ENCODE peak calls at places on chromosomes 1 and 21, in seven cellular contexts. P, X, A, V, N, Y and Q are unnamed samples.

GRCh38 chr1:230342019-230342418 is 84.1 kb downstream of the PGBD5 start:
- DNase-seq in P (no peak), X (no peak), A (no peak), V (peak; percentile 18), N (no peak), Y (no peak), Q (no peak)

GRCh38 chr1:33435096-33435820 is 4.4 kb upstream of the PHC2 start:
- DNase-seq in P (no peak), X (no peak), A (no peak), V (peak; percentile 89), N (no peak), Y (no peak), Q (peak; percentile 66)

GRCh38 chr1:89799495-89799894 is 21.3 kb upstream of the LRRC8D start:
- DNase-seq in P (no peak), X (no peak), A (no peak), V (peak; percentile 9), N (no peak), Y (no peak), Q (peak; percentile 67)

GRCh38 chr1:214902636-214903320 is 179.8 kb upstream of the KCNK2 start:
- DNase-seq in P (no peak), X (no peak), A (no peak), V (peak; percentile 86), N (no peak), Y (no peak), Q (peak; percentile 96)

GRCh38 chr1:200977071-200977754 is 46.3 kb downstream of the KIF21B start:
- DNase-seq in P (no peak), X (no peak), A (no peak), V (no peak), N (no peak), Y (no peak), Q (no peak)

GRCh38 chr1:221371671-221372070 is 370.2 kb downstream of the DUSP10 start:
- DNase-seq in P (no peak), X (no peak), A (no peak), V (no peak), N (no peak), Y (no peak), Q (no peak)

GRCh38 chr1:68916227-68916853 is 419.5 kb upstream of the DEPDC1 start:
- DNase-seq in P (no peak), X (no peak), A (no peak), V (peak; percentile 30), N (no peak), Y (peak; percentile 41), Q (peak; percentile 48)

GRCh38 chr21:30561264-30561895 is at the start of gene KRTAP19-7:
- DNase-seq in P (no peak), X (no peak), A (no peak), V (no peak), N (no peak), Y (no peak), Q (no peak)

GRCh38 chr1:88685239-88685604 is 1.1 kb downstream of the PKN2 start:
- DNase-seq in P (no peak), X (no peak), A (peak; percentile 24), V (peak; percentile 36), N (no peak), Y (peak; percentile 8), Q (peak; percentile 16)

GRCh38 chr1:155003766-155004351 is 1.3 kb downstream of the ZBTB7B start:
- DNase-seq in P (peak; percentile 87), X (peak; percentile 59), A (peak; percentile 33), V (peak; percentile 63), N (peak; percentile 48), Y (peak; percentile 63), Q (peak; percentile 59)

GRCh38 chr1:9101510-9102146 is 27.3 kb downstream of the GPR157 start:
- DNase-seq in P (peak; percentile 86), X (peak; percentile 80), A (peak; percentile 73), V (peak; percentile 81), N (peak; percentile 88), Y (peak; percentile 74), Q (peak; percentile 56)

GRCh38 chr1:26016258-26016943 is 5.2 kb upstream of the EXTL1 start:
- DNase-seq in P (no peak), X (no peak), A (no peak), V (no peak), N (no peak), Y (no peak), Q (no peak)

GRCh38 chr21:31893841-31894240 is 21.0 kb downstream of the HUNK start:
- DNase-seq in P (no peak), X (no peak), A (no peak), V (no peak), N (no peak), Y (no peak), Q (no peak)

GRCh38 chr1:18256318-18257235 is 149.0 kb downstream of the IGSF21 start:
- DNase-seq in P (peak; percentile 96), X (peak; percentile 96), A (peak; percentile 36), V (peak; percentile 59), N (peak; percentile 60), Y (peak; percentile 88), Q (peak; percentile 47)

GRCh38 chr1:178513278-178513983 is 522 bp downstream of the TEX35 start:
- DNase-seq in P (peak; percentile 49), X (peak; percentile 24), A (no peak), V (peak; percentile 54), N (no peak), Y (no peak), Q (peak; percentile 13)

GRCh38 chr21:17732306-17732705 is 86.8 kb downstream of the C21orf91 start:
- DNase-seq in P (no peak), X (no peak), A (no peak), V (no peak), N (no peak), Y (no peak), Q (peak; percentile 19)

GRCh38 chr1:199272690-199273089 is 633.9 kb downstream of the PTPRC start:
- DNase-seq in P (peak; percentile 4), X (no peak), A (no peak), V (peak; percentile 86), N (no peak), Y (peak; percentile 15), Q (peak; percentile 89)

GRCh38 chr1:221696045-221696444 is 45.8 kb downstream of the DUSP10 start:
- DNase-seq in P (no peak), X (no peak), A (no peak), V (peak; percentile 64), N (no peak), Y (no peak), Q (peak; percentile 17)

GRCh38 chr1:175600721-175601440 is 142.5 kb downstream of the TNR start:
- DNase-seq in P (no peak), X (no peak), A (no peak), V (no peak), N (peak; percentile 72), Y (no peak), Q (no peak)

GRCh38 chr1:7278045-7278444 is 492.8 kb downstream of the CAMTA1 start:
- DNase-seq in P (no peak), X (no peak), A (no peak), V (no peak), N (no peak), Y (no peak), Q (no peak)

DNA sequence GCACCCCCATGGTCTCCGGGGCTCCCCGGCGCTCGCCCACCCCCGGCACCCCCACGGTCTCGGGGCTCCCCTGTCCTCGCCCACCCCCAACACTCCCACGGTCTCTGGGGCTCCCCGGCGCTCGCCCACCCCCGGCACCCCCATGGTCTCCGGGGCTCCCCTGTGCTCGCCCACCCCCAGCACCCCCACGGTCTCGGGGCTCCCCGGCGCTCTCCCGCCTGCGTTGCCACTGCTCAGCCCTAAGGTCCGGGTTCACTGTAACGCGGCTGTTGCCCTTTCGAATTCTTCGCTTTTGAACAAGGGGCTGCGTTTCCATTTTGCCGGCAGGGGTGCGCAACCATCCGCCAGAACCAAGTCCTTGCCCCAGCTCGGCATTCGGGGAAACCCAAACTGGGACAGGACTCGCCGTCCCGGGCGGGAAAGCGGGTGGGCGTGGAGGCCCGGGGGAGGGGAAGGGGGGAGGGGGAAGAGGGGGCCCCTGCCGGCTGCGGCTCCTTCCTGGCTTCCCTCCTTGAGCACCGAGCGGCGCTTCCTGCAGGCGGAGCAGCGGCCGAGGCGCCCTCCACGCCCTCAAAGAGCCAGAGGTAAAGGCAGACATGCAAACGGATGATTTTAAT is 5.3 kb upstream of the FTCD start:
- DNase-seq in P (no peak), X (peak; percentile 10), A (no peak), V (no peak), N (no peak), Y (peak; percentile 4), Q (no peak)
- TF ChIP-seq EZH2phosphoT487 in P (no peak), X (no peak), A (no peak), V (no peak), N (no peak), Y (no peak), Q (no peak)

GRCh38 chr1:31502253-31502652 is 74.1 kb upstream of the TINAGL1 start:
- DNase-seq in P (no peak), X (no peak), A (no peak), V (no peak), N (no peak), Y (no peak), Q (no peak)
- H2AFZ ChIP-seq in P (no peak overlapping the region), X (no peak overlapping the region), A (no peak overlapping the region), V (no peak overlapping the region), N (no peak overlapping the region), Y (no peak overlapping the region), Q (no peak overlapping the region)

GRCh38 chr1:246569248-246570238 is 3.3 kb downstream of the CNST start:
- DNase-seq in P (no peak), X (no peak), A (no peak), V (peak; percentile 74), N (no peak), Y (no peak), Q (peak; percentile 88)
- TF ChIP-seq EZH2phosphoT487 in P (no peak), X (no peak), A (no peak), V (no peak), N (no peak), Y (no peak), Q (no peak)

DNA sequence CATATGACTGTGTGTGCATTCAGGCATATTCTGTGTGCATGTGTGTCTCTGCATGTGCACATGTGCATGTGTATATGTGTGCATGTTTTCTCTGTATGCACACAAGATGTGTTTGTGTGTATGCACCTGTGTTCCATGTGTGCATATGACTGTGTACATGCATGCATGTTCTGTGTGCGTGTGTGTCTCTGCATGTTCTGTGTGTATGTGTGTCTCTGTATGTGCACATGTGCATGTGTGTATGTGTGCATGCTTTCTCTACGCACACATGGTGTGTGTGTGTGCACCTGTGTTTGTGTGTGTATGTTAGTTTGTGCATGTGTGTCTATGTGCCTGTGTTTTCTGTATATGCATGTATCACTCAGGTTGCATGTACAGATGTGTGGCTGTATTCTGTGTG is 42.3 kb downstream of the AJAP1 start:
- DNase-seq in P (no peak), X (no peak), A (no peak), V (no peak), N (no peak), Y (no peak), Q (no peak)
- H2AFZ ChIP-seq in P (no peak overlapping the region), X (no peak overlapping the region), A (no peak overlapping the region), V (no peak overlapping the region), N (no peak overlapping the region), Y (no peak overlapping the region), Q (no peak overlapping the region)

DNA sequence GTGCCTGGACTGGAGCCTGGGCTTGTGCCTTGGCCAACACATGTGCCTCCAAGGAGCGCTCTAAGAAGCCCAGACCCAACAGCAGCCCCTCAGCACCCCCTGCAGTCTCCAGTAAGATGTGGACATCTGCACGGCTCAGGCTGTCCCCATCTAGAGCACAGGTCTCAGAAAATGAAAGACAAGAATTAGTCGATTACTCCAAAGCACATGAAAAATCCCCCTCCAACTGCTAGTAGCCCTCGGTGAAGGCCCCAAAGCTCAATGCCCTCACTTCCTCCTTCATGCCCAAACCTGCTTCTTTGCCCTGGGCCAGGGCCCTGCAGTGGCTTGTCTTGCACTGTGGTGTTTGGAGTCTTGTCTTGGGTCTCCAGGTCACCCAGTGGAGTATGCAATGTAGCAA is 21.9 kb upstream of the ERO1B start:
- DNase-seq in P (peak; percentile 30), X (peak; percentile 23), A (no peak), V (no peak), N (peak; percentile 45), Y (no peak), Q (no peak)
- TF ChIP-seq EZH2phosphoT487 in P (no peak), X (no peak), A (no peak), V (no peak), N (no peak), Y (no peak), Q (no peak)

GRCh38 chr1:76833151-76833550 is 34.1 kb upstream of the ST6GALNAC5 start:
- DNase-seq in P (no peak), X (no peak), A (no peak), V (no peak), N (no peak), Y (no peak), Q (peak; percentile 8)
- H2AFZ ChIP-seq in P (no peak overlapping the region), X (no peak overlapping the region), A (no peak overlapping the region), V (no peak overlapping the region), N (no peak overlapping the region), Y (no peak overlapping the region), Q (no peak overlapping the region)